ENCODE peak calls at places on chromosomes 4 and X, in nine cellular contexts. O, A, Q, U, N, L, C, W and D are unnamed samples.

GRCh38 chrX:2583194-2584162 is 82.7 kb upstream of the DHRSX start:
- DNase-seq in O (no peak), C (no peak), Q (no peak), U (no peak), W (no peak), N (no peak), A (no peak), L (no peak), D (no peak)

GRCh38 chr4:1551211-1551610 is 132.9 kb downstream of the FAM53A start:
- DNase-seq in U (no peak), W (no peak), N (no peak), O (no peak), L (no peak), C (no peak), A (no peak), Q (peak; percentile 33), D (no peak)

GRCh38 chrX:16589211-16589610 is 60.7 kb upstream of the S100G start:
- DNase-seq in Q (no peak), L (no peak), N (no peak), O (no peak), U (no peak), A (no peak), C (peak; percentile 76), W (no peak), D (no peak)

GRCh38 chr4:158176108-158176507 is 3.3 kb upstream of the GASK1B start:
- DNase-seq in A (peak; percentile 64), C (peak; percentile 57), Q (no peak), O (no peak), N (no peak), U (no peak), W (peak; percentile 25), L (peak; percentile 59), D (no peak)

GRCh38 chr4:158201310-158201709 is 9.0 kb upstream of the TMEM144 start:
- DNase-seq in U (no peak), W (no peak), L (no peak), N (no peak), C (no peak), Q (no peak), A (no peak), O (no peak), D (no peak)

GRCh38 chr4:66694716-66695115 is 850.6 kb downstream of the CENPC start:
- DNase-seq in U (no peak), L (peak; percentile 44), O (no peak), C (no peak), N (no peak), Q (no peak), A (no peak), W (no peak), D (no peak)

GRCh38 chrX:49164589-49165360 is 2.2 kb downstream of the MAGIX start:
- DNase-seq in A (no peak), N (no peak), U (no peak), O (no peak), C (no peak), Q (no peak), W (no peak), L (no peak), D (no peak)

GRCh38 chr4:3307486-3307885 is 14.7 kb downstream of the RGS12 start:
- DNase-seq in O (no peak), N (no peak), U (no peak), W (no peak), L (no peak), Q (no peak), A (peak; percentile 6), C (no peak), D (no peak)

GRCh38 chrX:24154490-24155034 is 5.0 kb downstream of the ZFX start:
- DNase-seq in O (no peak), W (no peak), L (no peak), A (no peak), N (no peak), Q (no peak), U (no peak), C (peak; percentile 28), D (no peak)

GRCh38 chr4:106034205-106034604 is 138.9 kb downstream of the NPNT start:
- DNase-seq in N (no peak), U (no peak), O (no peak), L (no peak), Q (no peak), C (no peak), W (no peak), A (no peak), D (no peak)

GRCh38 chr4:79048878-79049277 is 109.6 kb upstream of the PAQR3 start:
- DNase-seq in C (no peak), Q (no peak), N (no peak), O (no peak), A (no peak), L (no peak), U (no peak), W (no peak), D (no peak)

GRCh38 chr4:126850286-126850685 is 782.5 kb upstream of the INTU start:
- DNase-seq in Q (no peak), U (no peak), O (no peak), C (peak; percentile 99), N (no peak), L (no peak), A (no peak), W (no peak), D (no peak)

GRCh38 chr4:48858130-48858529 is 27.2 kb downstream of the OCIAD1 start:
- DNase-seq in A (no peak), Q (no peak), L (no peak), W (no peak), U (no peak), O (no peak), C (no peak), N (no peak), D (no peak)

GRCh38 chr4:107183155-107183774 is 147.2 kb upstream of the DKK2 start:
- DNase-seq in N (no peak), W (no peak), O (no peak), A (no peak), C (peak; percentile 58), U (no peak), L (peak; percentile 50), Q (no peak), D (no peak)

GRCh38 chrX:50952406-50952805 is 41.9 kb downstream of the BMP15 start:
- DNase-seq in C (no peak), N (no peak), U (no peak), W (no peak), A (no peak), O (no peak), Q (no peak), L (no peak), D (no peak)

GRCh38 chr4:17584502-17585213 is 7.7 kb downstream of the LAP3 start:
- DNase-seq in N (no peak), Q (no peak), W (no peak), U (no peak), C (no peak), O (no peak), L (no peak), A (no peak), D (no peak)

GRCh38 chr4:112189754-112190153 is 41.8 kb upstream of the AP1AR start:
- DNase-seq in U (no peak), O (no peak), L (no peak), A (no peak), N (no peak), W (no peak), Q (no peak), C (peak; percentile 12), D (no peak)

GRCh38 chrX:76555269-76555668 is 127.8 kb downstream of the MAGEE1 start:
- DNase-seq in N (no peak), C (no peak), A (no peak), Q (no peak), L (no peak), O (no peak), U (no peak), W (no peak), D (no peak)
- H3K9me3 ChIP-seq in N (peaks cover 26% of the 10 kb centered on the region), C (peaks cover 13% of the 10 kb centered on the region), A (peaks cover 77% of the 10 kb centered on the region), Q (peaks cover 36% of the 10 kb centered on the region), L (no peaks in the 10 kb centered on the region), O (peaks cover 79% of the 10 kb centered on the region), U (peaks cover 4% of the 10 kb centered on the region), W (no peaks in the 10 kb centered on the region), D (no peaks in the 10 kb centered on the region)

DNA sequence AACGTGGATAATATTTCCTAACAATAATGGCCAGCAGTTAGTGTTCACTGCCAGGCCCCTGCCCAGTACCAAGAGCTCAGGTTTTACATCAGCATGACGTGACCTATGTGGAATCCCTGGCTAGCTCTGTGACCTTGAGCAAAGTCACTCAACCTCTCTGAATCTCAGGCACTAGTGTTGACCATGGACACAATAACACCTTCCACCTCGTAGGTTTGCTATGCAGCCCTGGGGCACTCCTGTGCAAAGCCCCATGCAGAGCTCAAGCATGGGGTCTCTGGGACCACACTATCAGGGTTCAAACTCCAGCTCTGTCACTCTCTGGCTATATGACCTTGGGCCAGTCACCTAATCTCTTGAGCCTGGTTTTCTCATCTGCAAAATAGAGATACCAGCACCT is 38.7 kb upstream of the MSX1 start:
- DNase-seq in Q (no peak), A (no peak), O (no peak), N (no peak), W (no peak), L (no peak), C (no peak), U (no peak), D (no peak)
- H3K9me3 ChIP-seq in Q (no peaks in the 10 kb centered on the region), A (peaks cover 29% of the 10 kb centered on the region), O (no peaks in the 10 kb centered on the region), N (peaks cover 30% of the 10 kb centered on the region), W (no peaks in the 10 kb centered on the region), L (no peaks in the 10 kb centered on the region), C (no peaks in the 10 kb centered on the region), U (no peaks in the 10 kb centered on the region), D (no peaks in the 10 kb centered on the region)

GRCh38 chrX:153378607-153379006 is 22.5 kb downstream of the PNMA6E start:
- DNase-seq in O (no peak), A (no peak), N (no peak), Q (no peak), C (no peak), U (no peak), L (no peak), W (no peak), D (no peak)
- H3K9me3 ChIP-seq in O (peaks cover 60% of the 10 kb centered on the region), A (peaks cover 16% of the 10 kb centered on the region), N (no peaks in the 10 kb centered on the region), Q (no peaks in the 10 kb centered on the region), C (peaks cover 2% of the 10 kb centered on the region), U (no peaks in the 10 kb centered on the region), L (no peaks in the 10 kb centered on the region), W (no peaks in the 10 kb centered on the region), D (no peaks in the 10 kb centered on the region)

DNA sequence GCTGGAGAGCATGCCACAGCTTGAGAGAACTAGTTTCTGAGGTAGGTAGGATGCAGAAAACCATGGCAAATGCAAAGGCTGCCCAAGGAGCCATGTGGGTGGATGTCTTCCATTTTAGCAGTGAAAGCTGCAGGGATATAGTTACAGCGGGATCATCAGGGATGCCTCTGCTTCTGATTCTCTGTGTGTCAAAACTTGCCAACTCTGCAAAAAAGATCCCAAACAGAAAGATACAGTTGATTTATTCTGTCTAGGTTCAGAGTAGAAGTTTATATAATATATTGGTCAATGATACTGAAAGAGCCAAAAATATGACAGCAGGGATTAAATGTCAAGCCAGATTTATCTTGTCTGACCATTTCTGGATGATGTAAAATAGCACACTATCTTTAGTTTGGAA is 42.4 kb upstream of the SFRP2 start:
- DNase-seq in C (no peak), A (no peak), N (no peak), Q (no peak), O (no peak), U (no peak), L (no peak), W (no peak), D (no peak)
- H3K9me3 ChIP-seq in C (no peaks in the 10 kb centered on the region), A (no peaks in the 10 kb centered on the region), N (no peaks in the 10 kb centered on the region), Q (no peaks in the 10 kb centered on the region), O (no peaks in the 10 kb centered on the region), U (no peaks in the 10 kb centered on the region), L (no peaks in the 10 kb centered on the region), W (no peaks in the 10 kb centered on the region), D (no peaks in the 10 kb centered on the region)